ENCODE peak calls at places on chromosomes 13 and 19, in eight cellular contexts. Y, V, E, T, Q, I, N and U are unnamed samples. For H3K4me1, the result is how much of the 10 kb centered on the place peaks cover.

GRCh38 chr13:107480130-107480529 is 735.2 kb downstream of the LIG4 start:
- DNase-seq in Y (no peak), V (no peak), E (no peak), T (no peak), Q (no peak), I (no peak), N (no peak), U (no peak)

GRCh38 chr19:37981785-37982475 is 74.9 kb downstream of the SIPA1L3 start:
- DNase-seq in Y (no peak), V (no peak), E (no peak), T (no peak), Q (no peak), I (no peak), N (no peak), U (no peak)

GRCh38 chr13:65653548-65654078 is 1576.5 kb downstream of the PCDH9 start:
- DNase-seq in Y (no peak), V (peak), E (no peak), T (no peak), Q (no peak), I (no peak), N (no peak), U (no peak)

GRCh38 chr13:23695711-23696512 is 125.7 kb downstream of the TNFRSF19 start:
- DNase-seq in Y (no peak), V (no peak), E (peak), T (peak), Q (peak), I (peak), N (peak), U (peak)

GRCh38 chr19:43643326-43643725 is 3.7 kb upstream of the CADM4 start:
- DNase-seq in Y (no peak), V (no peak), E (no peak), T (no peak), Q (no peak), I (no peak), N (no peak), U (no peak)

GRCh38 chr13:109747524-109747923 is 38.9 kb downstream of the IRS2 start:
- DNase-seq in Y (no peak), V (no peak), E (no peak), T (no peak), Q (no peak), I (no peak), N (no peak), U (no peak)

GRCh38 chr13:85728831-85729230 is 70.4 kb downstream of the SLITRK6 start:
- DNase-seq in Y (no peak), V (no peak), E (no peak), T (no peak), Q (no peak), I (no peak), N (no peak), U (no peak)

GRCh38 chr13:40549500-40550094 is 116.8 kb downstream of the FOXO1 start:
- DNase-seq in Y (no peak), V (no peak), E (peak), T (no peak), Q (no peak), I (no peak), N (no peak), U (no peak)

GRCh38 chr13:44307844-44308243 is 65.8 kb upstream of the SERP2 start:
- DNase-seq in Y (no peak), V (no peak), E (no peak), T (no peak), Q (no peak), I (no peak), N (no peak), U (no peak)

GRCh38 chr13:99566125-99567083 is 65.1 kb downstream of the TM9SF2 start:
- DNase-seq in Y (no peak), V (no peak), E (no peak), T (no peak), Q (no peak), I (no peak), N (no peak), U (no peak)

GRCh38 chr13:36918246-36919060 is 1.6 kb downstream of the SMAD9 start:
- DNase-seq in Y (no peak), V (peak), E (no peak), T (no peak), Q (no peak), I (peak), N (no peak), U (no peak)

GRCh38 chr19:32675720-32676185 is at the start of gene RGS9BP:
- DNase-seq in Y (peak), V (peak), E (peak), T (peak), Q (peak), I (no peak), N (peak), U (peak)

GRCh38 chr13:44930907-44931676 is 58.2 kb downstream of the NUFIP1 start:
- DNase-seq in Y (no peak), V (peak), E (no peak), T (no peak), Q (no peak), I (no peak), N (no peak), U (no peak)

GRCh38 chr19:17468302-17469091 is 1.8 kb upstream of the SLC27A1 start:
- DNase-seq in Y (peak), V (no peak), E (peak), T (peak), Q (no peak), I (no peak), N (peak), U (no peak)

GRCh38 chr19:58217069-58217481 is 11.6 kb upstream of the ZNF544 start:
- DNase-seq in Y (no peak), V (no peak), E (no peak), T (no peak), Q (no peak), I (no peak), N (no peak), U (no peak)

GRCh38 chr19:3580156-3580955 is 4.9 kb upstream of the GIPC3 start:
- DNase-seq in Y (no peak), V (no peak), E (no peak), T (no peak), Q (no peak), I (no peak), N (no peak), U (no peak)

GRCh38 chr19:8403098-8403819 is 9.8 kb upstream of the MARCHF2 start:
- DNase-seq in Y (no peak), V (no peak), E (no peak), T (no peak), Q (no peak), I (no peak), N (no peak), U (no peak)

GRCh38 chr13:90675129-90675528 is 672.4 kb upstream of the MIR17HG start:
- DNase-seq in Y (no peak), V (no peak), E (no peak), T (no peak), Q (no peak), I (no peak), N (no peak), U (no peak)

GRCh38 chr19:43465468-43466120 is at the start of gene LYPD3:
- DNase-seq in Y (peak), V (peak), E (peak), T (peak), Q (no peak), I (no peak), N (no peak), U (no peak)

GRCh38 chr13:73401769-73402168 is 343.0 kb downstream of the KLF5 start:
- DNase-seq in Y (no peak), V (peak), E (no peak), T (no peak), Q (no peak), I (no peak), N (no peak), U (no peak)

GRCh38 chr13:98880673-98881072 is 97.2 kb downstream of the DOCK9 start:
- DNase-seq in Y (no peak), V (no peak), E (no peak), T (no peak), Q (no peak), I (no peak), N (no peak), U (no peak)

GRCh38 chr19:15199652-15200574 is 882 bp downstream of the NOTCH3 start:
- DNase-seq in Y (no peak), V (peak), E (no peak), T (no peak), Q (no peak), I (no peak), N (no peak), U (no peak)

GRCh38 chr13:110575322-110576069 is 14.0 kb upstream of the RAB20 start:
- DNase-seq in Y (peak), V (peak), E (peak), T (peak), Q (peak), I (no peak), N (peak), U (no peak)

GRCh38 chr13:77034883-77035282 is 7.9 kb upstream of the FBXL3 start:
- DNase-seq in Y (no peak), V (no peak), E (no peak), T (no peak), Q (no peak), I (no peak), N (no peak), U (no peak)

GRCh38 chr13:46184277-46184699 is 2.3 kb upstream of the LCP1 start:
- DNase-seq in Y (peak), V (peak), E (peak), T (peak), Q (peak), I (peak), N (no peak), U (peak)

GRCh38 chr13:94999871-95000270 is 287.5 kb upstream of the SOX21 start:
- DNase-seq in Y (no peak), V (no peak), E (no peak), T (no peak), Q (no peak), I (no peak), N (no peak), U (no peak)

GRCh38 chr19:3368848-3369336 is 2.5 kb downstream of the NFIC start:
- DNase-seq in Y (no peak), V (no peak), E (no peak), T (no peak), Q (no peak), I (no peak), N (no peak), U (no peak)

GRCh38 chr19:50475101-50475568 is 1.2 kb upstream of the EMC10 start:
- DNase-seq in Y (no peak), V (no peak), E (no peak), T (no peak), Q (no peak), I (no peak), N (no peak), U (no peak)

GRCh38 chr19:41934849-41935374 is 6.7 kb upstream of the ERFL start:
- DNase-seq in Y (peak), V (peak), E (peak), T (peak), Q (peak), I (peak), N (peak), U (peak)

GRCh38 chr19:50414850-50415660 is 3.7 kb upstream of the SPIB start:
- DNase-seq in Y (peak), V (peak), E (peak), T (peak), Q (peak), I (peak), N (peak), U (peak)

GRCh38 chr13:97280478-97280877 is 58.3 kb downstream of the MBNL2 start:
- DNase-seq in Y (no peak), V (peak), E (no peak), T (no peak), Q (no peak), I (no peak), N (no peak), U (no peak)

GRCh38 chr19:10288662-10289166 is 1.0 kb upstream of the ICAM5 start:
- DNase-seq in Y (no peak), V (peak), E (no peak), T (no peak), Q (no peak), I (peak), N (no peak), U (no peak)

GRCh38 chr13:76707360-76707759 is 178.8 kb downstream of the KCTD12 start:
- DNase-seq in Y (no peak), V (no peak), E (no peak), T (no peak), Q (no peak), I (no peak), N (no peak), U (no peak)

GRCh38 chr13:24911135-24911524 is 147.2 kb downstream of the RNF17 start:
- DNase-seq in Y (no peak), V (no peak), E (no peak), T (no peak), Q (no peak), I (no peak), N (no peak), U (no peak)

GRCh38 chr19:35292986-35293732 is 1.2 kb downstream of the MAG start:
- DNase-seq in Y (no peak), V (no peak), E (no peak), T (no peak), Q (no peak), I (no peak), N (no peak), U (no peak)

GRCh38 chr13:48125794-48126228 is 30.9 kb upstream of the MED4 start:
- DNase-seq in Y (no peak), V (no peak), E (no peak), T (no peak), Q (no peak), I (no peak), N (peak), U (no peak)

GRCh38 chr19:29690842-29691241 is 24.2 kb downstream of the C19orf12 start:
- DNase-seq in Y (no peak), V (peak), E (no peak), T (no peak), Q (no peak), I (peak), N (no peak), U (peak)

GRCh38 chr13:46926856-46927625 is 30.2 kb upstream of the HTR2A start:
- DNase-seq in Y (no peak), V (peak), E (no peak), T (no peak), Q (no peak), I (no peak), N (no peak), U (no peak)

GRCh38 chr19:30224689-30225606 is 147.2 kb upstream of the ZNF536 start:
- DNase-seq in Y (no peak), V (peak), E (no peak), T (no peak), Q (no peak), I (peak), N (no peak), U (no peak)

GRCh38 chr13:106100261-106100919 is 435.1 kb downstream of the EFNB2 start:
- DNase-seq in Y (no peak), V (peak), E (no peak), T (no peak), Q (no peak), I (no peak), N (peak), U (no peak)
- H3K27ac ChIP-seq in Y (no peak), V (peak), E (no peak), T (no peak), Q (peak), I (no peak), N (no peak), U (no peak)

DNA sequence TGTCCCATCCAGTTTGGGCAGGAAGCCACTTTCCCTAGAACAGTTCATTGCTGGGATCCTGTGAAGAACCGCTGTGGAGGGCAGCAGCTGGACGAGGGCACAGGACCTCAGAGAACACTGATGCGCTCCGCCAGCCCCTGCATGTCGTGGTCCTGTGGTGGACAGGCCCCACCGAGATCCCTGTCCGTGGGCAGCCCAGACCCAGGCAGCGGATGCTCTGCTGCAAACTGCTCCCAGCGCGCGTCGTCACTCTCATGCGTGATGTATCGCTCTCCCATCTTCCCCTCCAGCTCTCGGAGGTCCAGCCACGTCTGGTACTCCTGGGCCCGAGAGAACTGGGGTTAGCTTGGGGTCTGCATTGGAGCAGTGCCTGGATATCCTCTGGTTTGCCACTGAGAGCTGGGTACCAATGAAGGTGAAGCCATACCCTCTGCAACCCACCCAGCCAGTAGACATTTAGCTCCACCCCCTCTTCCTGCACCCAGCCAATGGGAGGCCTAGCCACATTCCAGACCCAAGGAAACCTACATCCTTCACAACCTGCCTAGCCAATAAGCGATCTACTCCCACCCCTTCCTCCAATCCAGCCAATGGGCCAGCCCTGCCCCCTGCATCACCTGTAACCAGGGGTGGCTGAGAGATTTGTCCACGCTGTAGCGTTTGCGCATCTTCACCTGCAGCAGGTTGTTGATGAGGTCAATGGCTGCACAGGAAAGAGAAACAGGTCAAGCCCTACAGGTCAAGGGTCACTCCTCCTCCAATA is 13.6 kb upstream of the DACT3 start:
- DNase-seq in Y (no peak), V (peak), E (no peak), T (no peak), Q (no peak), I (no peak), N (no peak), U (no peak)
- H3K4me1 ChIP-seq in Y (under half), V (under half), E (under half), T (under half), Q (under half), I (under half), N (under half), U (under half)

DNA sequence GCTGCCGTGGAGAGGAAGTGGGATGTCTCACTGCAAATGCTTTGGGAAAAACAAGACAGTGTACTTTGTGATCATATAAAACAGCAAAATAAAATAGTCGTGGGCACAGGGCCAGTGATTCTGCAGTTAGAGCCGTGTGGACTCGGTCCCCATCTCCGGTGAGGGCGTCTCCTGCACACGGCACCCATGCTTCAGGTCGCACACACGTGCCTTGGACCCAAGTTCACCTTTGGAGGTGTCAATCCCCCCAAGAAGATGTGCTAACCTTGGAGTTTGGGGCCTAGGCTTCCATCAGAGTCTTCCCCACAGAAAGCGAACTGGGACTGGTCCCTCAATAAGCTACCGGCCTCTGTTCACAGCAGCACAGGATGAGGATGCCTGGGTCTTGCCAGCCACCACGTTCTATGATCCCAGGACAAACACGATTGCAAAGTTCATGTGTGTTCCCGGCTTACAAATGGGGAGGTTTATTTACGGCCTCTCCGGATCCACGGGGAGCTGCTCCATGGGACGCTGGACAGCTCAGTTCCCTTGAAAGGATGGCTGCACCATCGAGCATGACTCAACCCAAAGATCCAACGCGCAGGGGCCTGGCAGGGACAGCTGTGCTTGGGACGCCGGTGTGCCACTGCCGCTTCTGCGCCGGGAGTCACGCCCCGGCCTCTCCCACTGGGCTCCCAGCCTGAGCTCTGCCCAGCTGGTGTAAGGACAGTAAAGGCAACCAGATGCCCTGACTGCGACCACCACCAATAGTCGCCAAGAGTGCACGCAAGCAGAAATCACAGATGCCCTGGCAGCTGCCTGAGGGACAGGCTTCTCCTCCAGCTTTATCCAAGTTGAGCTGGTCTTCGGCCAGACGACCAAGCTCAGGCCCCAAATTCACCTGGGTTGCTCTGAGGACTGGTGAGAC is 8.6 kb downstream of the GAS6 start:
- DNase-seq in Y (no peak), V (no peak), E (peak), T (no peak), Q (no peak), I (no peak), N (peak), U (no peak)
- H3K27ac ChIP-seq in Y (no peak), V (no peak), E (peak), T (no peak), Q (no peak), I (no peak), N (peak), U (no peak)

DNA sequence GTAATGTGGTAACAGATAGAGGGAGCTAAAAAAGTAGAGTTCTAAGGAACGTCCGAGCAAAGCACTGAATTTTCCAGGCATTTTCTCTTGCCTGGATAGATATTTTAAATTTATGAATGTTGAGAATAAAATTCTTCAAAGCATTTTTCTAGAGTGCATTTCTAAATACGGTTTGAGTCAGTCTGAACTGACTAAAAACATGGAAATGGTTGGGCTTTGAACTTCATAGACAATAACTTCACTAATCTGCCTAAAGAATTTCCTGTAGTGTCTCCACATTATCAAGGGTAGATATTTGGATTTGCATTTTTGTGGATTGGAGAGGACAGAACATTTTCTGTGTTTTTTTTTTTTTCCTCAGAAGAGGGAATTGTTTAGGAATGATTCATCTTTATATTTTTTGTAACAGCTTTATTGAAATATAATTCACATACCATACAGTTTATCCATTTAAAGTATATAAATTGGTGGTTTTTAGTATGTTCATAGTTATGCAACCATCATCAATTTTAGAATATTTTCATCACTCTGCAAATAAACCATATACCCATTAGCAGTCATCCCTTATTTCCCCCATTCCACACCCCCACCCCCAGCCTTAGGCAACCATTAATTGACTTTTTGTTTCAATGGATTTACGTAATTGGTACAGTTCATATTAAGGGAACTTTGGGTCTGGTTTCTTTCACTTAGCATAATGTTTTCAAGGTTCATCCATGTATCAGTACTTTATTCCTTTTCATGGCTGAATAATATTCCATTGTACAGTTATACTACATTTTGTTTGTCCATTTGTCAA is 20.7 kb downstream of the GARRE1 start:
- DNase-seq in Y (no peak), V (no peak), E (no peak), T (no peak), Q (no peak), I (no peak), N (no peak), U (no peak)
- H3K4me1 ChIP-seq in Y (under half), V (under half), E (half or more), T (half or more), Q (under half), I (half or more), N (under half), U (half or more)

GRCh38 chr19:12284226-12284625 is 10.5 kb downstream of the ZNF44 start:
- DNase-seq in Y (no peak), V (no peak), E (no peak), T (no peak), Q (no peak), I (no peak), N (no peak), U (no peak)

GRCh38 chr19:12289790-12290065 is 5.0 kb downstream of the ZNF44 start:
- DNase-seq in Y (no peak), V (no peak), E (no peak), T (no peak), Q (no peak), I (no peak), N (no peak), U (no peak)

GRCh38 chr19:12278713-12279112 is 16.0 kb downstream of the ZNF44 start:
- DNase-seq in Y (no peak), V (no peak), E (no peak), T (no peak), Q (no peak), I (no peak), N (no peak), U (no peak)

GRCh38 chr19:12284631-12285030 is 10.1 kb downstream of the ZNF44 start:
- DNase-seq in Y (no peak), V (no peak), E (no peak), T (no peak), Q (no peak), I (no peak), N (no peak), U (no peak)
- H3K27ac ChIP-seq in Y (no peak), V (no peak), E (no peak), T (no peak), Q (no peak), I (no peak), N (no peak), U (no peak)